ENCODE peak calls at places on chromosomes 7 and 10, in six cellular contexts. O is stimulated activated CD4-positive, alpha-beta T cell treated with anti-CD3 and anti-CD28 coated beads, Interleukin-2, amount 100 ng/mL, for 48 hours; C is HEK293T; S is AG09319; R is A549; Z is NCI-H146. X is an unnamed sample.

GRCh38 chr10:26361946-26362345 is 76.2 kb upstream of the APBB1IP start:
- DNase-seq in R (no peak), Z (no peak), S (no peak), O (no peak), C (no peak), X (no peak)

GRCh38 chr7:610531-611280 is 91.1 kb upstream of the PDGFA start:
- DNase-seq in O (no peak), R (no peak), S (no peak), Z (no peak), C (no peak), X (no peak)

GRCh38 chr10:111098679-111099437 is 22.0 kb downstream of the ADRA2A start:
- DNase-seq in S (no peak), Z (no peak), O (no peak), C (peak), R (peak), X (no peak)

GRCh38 chr10:43036581-43037428 is 40.1 kb upstream of the RET start:
- DNase-seq in Z (no peak), R (no peak), C (no peak), O (no peak), S (no peak), X (no peak)

GRCh38 chr10:24726626-24727025 is 2.9 kb upstream of the ARHGAP21 start:
- DNase-seq in O (no peak), R (no peak), C (no peak), S (no peak), Z (no peak), X (no peak)

GRCh38 chr10:124647421-124648130 is 96.6 kb downstream of the FAM53B start:
- DNase-seq in O (peak), R (peak), Z (peak), S (no peak), C (no peak), X (peak)

GRCh38 chr10:58048936-58049335 is 218.8 kb downstream of the IPMK start:
- DNase-seq in R (no peak), O (no peak), S (no peak), C (no peak), Z (no peak), X (no peak)

GRCh38 chr7:6346581-6346980 is 74.2 kb upstream of the CYTH3 start:
- DNase-seq in Z (peak), O (no peak), C (no peak), S (no peak), R (no peak), X (no peak)

GRCh38 chr7:1055084-1055450 is 10.7 kb downstream of the GPR146 start:
- DNase-seq in Z (no peak), C (peak), R (no peak), O (peak), S (no peak), X (no peak)

GRCh38 chr7:151660141-151660540 is 140.4 kb upstream of the RHEB start:
- DNase-seq in R (no peak), C (no peak), Z (no peak), S (no peak), O (no peak), X (no peak)

GRCh38 chr10:42734537-42734936 is 48.1 kb upstream of the BMS1 start:
- DNase-seq in R (no peak), C (no peak), Z (no peak), O (no peak), S (no peak), X (no peak)

GRCh38 chr7:128122577-128123290 is 91.5 kb upstream of the LRRC4 start:
- DNase-seq in R (no peak), Z (no peak), S (no peak), C (no peak), O (no peak), X (no peak)

GRCh38 chr7:19920200-19920599 is 146.8 kb upstream of the TMEM196 start:
- DNase-seq in S (peak), Z (no peak), R (no peak), O (no peak), C (no peak), X (no peak)

GRCh38 chr10:79479283-79479909 is 32.9 kb upstream of the EIF5AL1 start:
- DNase-seq in R (no peak), O (no peak), Z (no peak), S (no peak), C (no peak), X (no peak)

GRCh38 chr7:116836911-116837310 is 25.5 kb upstream of the CAPZA2 start:
- DNase-seq in O (no peak), S (no peak), C (no peak), Z (no peak), R (peak), X (no peak)

GRCh38 chr7:12921751-12922345 is 234.4 kb downstream of the ARL4A start:
- DNase-seq in O (no peak), R (peak), C (no peak), Z (no peak), S (no peak), X (no peak)

GRCh38 chr7:84204655-84205054 is 10.1 kb upstream of the SEMA3A start:
- DNase-seq in Z (no peak), C (no peak), S (peak), O (no peak), R (no peak), X (no peak)

GRCh38 chr7:142300689-142301088 is 42.8 kb upstream of the PRSS58 start:
- DNase-seq in Z (no peak), O (peak), C (peak), S (no peak), R (peak), X (no peak)

GRCh38 chr10:107244122-107244521 is 79.6 kb upstream of the SORCS1 start:
- DNase-seq in O (no peak), R (no peak), S (no peak), Z (no peak), C (no peak), X (no peak)

GRCh38 chr10:29427667-29428066 is 138.8 kb downstream of the LYZL1 start:
- DNase-seq in Z (no peak), R (no peak), S (no peak), O (no peak), C (no peak), X (no peak)

GRCh38 chr7:9083837-9084236 is 650.4 kb downstream of the NXPH1 start:
- DNase-seq in S (no peak), R (no peak), C (peak), O (no peak), Z (no peak), X (peak)

GRCh38 chr10:100774876-100775275 is 29.5 kb downstream of the PAX2 start:
- DNase-seq in R (no peak), C (no peak), Z (no peak), O (no peak), S (no peak), X (no peak)

GRCh38 chr7:135714534-135715009 is 13.4 kb downstream of the SLC13A4 start:
- DNase-seq in S (no peak), O (no peak), Z (peak), C (peak), R (peak), X (no peak)

X was measured in SHP77 treated with DMSO at 0.1 percent for 48 hours.